ENCODE peak calls at places on chromosome 13, in four cellular contexts. Q is epithelial cell of esophagus, F is pulmonary artery endothelial cell, R is astrocyte of the cerebellum. B is an unnamed sample.

GRCh38 chr13:110815471-110816204 is 99.2 kb downstream of the ANKRD10 start:
- DNase-seq in F (no peak), R (no peak), Q (peak), B (peak)

GRCh38 chr13:95509521-95510315 is 42.8 kb upstream of the CLDN10 start:
- DNase-seq in F (no peak), R (no peak), Q (peak), B (no peak)

GRCh38 chr13:50955807-50956206 is 46.2 kb downstream of the RNASEH2B start:
- DNase-seq in Q (no peak), F (no peak), R (no peak), B (no peak)

GRCh38 chr13:51894239-51894638 is 32.5 kb downstream of the CCDC70 start:
- DNase-seq in R (no peak), F (no peak), Q (no peak), B (no peak)

GRCh38 chr13:45456196-45456972 is 8.4 kb upstream of the COG3 start:
- DNase-seq in R (no peak), Q (peak), F (no peak), B (no peak)

GRCh38 chr13:111650626-111651025 is 330.2 kb downstream of the TEX29 start:
- DNase-seq in Q (no peak), R (no peak), F (no peak), B (no peak)

GRCh38 chr13:50209646-50210045 is 194.4 kb downstream of the KCNRG start:
- DNase-seq in R (no peak), Q (no peak), F (no peak), B (no peak)

GRCh38 chr13:37138169-37138568 is 32.7 kb upstream of the CSNK1A1L start:
- DNase-seq in F (no peak), R (no peak), Q (peak), B (no peak)

GRCh38 chr13:41960700-41961697 is at the start of gene VWA8:
- DNase-seq in R (peak), Q (peak), F (no peak), B (peak)

GRCh38 chr13:75788494-75788991 is 152.4 kb downstream of the LMO7 start:
- DNase-seq in Q (no peak), F (peak), R (peak), B (no peak)

GRCh38 chr13:45511310-45512147 is 46.8 kb downstream of the COG3 start:
- DNase-seq in R (peak), F (peak), Q (peak), B (no peak)

GRCh38 chr13:20856650-20857049 is 45.9 kb downstream of the XPO4 start:
- DNase-seq in R (no peak), F (no peak), Q (no peak), B (no peak)

GRCh38 chr13:77874406-77874805 is 44.2 kb downstream of the EDNRB start:
- DNase-seq in R (peak), F (peak), Q (no peak), B (no peak)

GRCh38 chr13:110273254-110273653 is 33.7 kb downstream of the COL4A1 start:
- DNase-seq in F (no peak), R (no peak), Q (no peak), B (no peak)

GRCh38 chr13:82356667-82357066 is 1525.6 kb downstream of the SLITRK1 start:
- DNase-seq in Q (no peak), R (no peak), F (no peak), B (no peak)

GRCh38 chr13:44879452-44880058 is 109.7 kb downstream of the NUFIP1 start:
- DNase-seq in F (peak), Q (peak), R (no peak), B (no peak)

GRCh38 chr13:90427322-90428272 is 919.9 kb upstream of the MIR17HG start:
- DNase-seq in R (no peak), F (no peak), Q (no peak), B (no peak)

GRCh38 chr13:44309771-44310767 is 63.6 kb upstream of the SERP2 start:
- DNase-seq in F (no peak), Q (peak), R (no peak), B (no peak)

GRCh38 chr13:30132623-30133553 is 174.5 kb downstream of the KATNAL1 start:
- DNase-seq in R (peak), F (peak), Q (peak), B (peak)

GRCh38 chr13:107365466-107366215 is 797.7 kb upstream of the ARGLU1 start:
- DNase-seq in F (no peak), R (no peak), Q (peak), B (no peak)

GRCh38 chr13:98563071-98563470 is 13.8 kb downstream of the STK24 start:
- DNase-seq in F (no peak), Q (no peak), R (no peak), B (no peak)

GRCh38 chr13:49869514-49869913 is 66.6 kb downstream of the SPRYD7 start:
- DNase-seq in Q (no peak), F (no peak), R (no peak), B (no peak)

GRCh38 chr13:106242554-106242953 is 292.9 kb downstream of the EFNB2 start:
- DNase-seq in R (no peak), Q (no peak), F (no peak), B (no peak)

GRCh38 chr13:77919351-77920294 is 992 bp upstream of the EDNRB start:
- DNase-seq in R (no peak), Q (peak), F (no peak), B (peak)

GRCh38 chr13:112887557-112887991 is 81.4 kb upstream of the MCF2L start:
- DNase-seq in F (no peak), R (no peak), Q (no peak), B (no peak)

GRCh38 chr13:109630281-109630680 is 156.1 kb downstream of the IRS2 start:
- DNase-seq in R (no peak), F (no peak), Q (peak), B (no peak)

GRCh38 chr13:113520571-113520970 is 30.1 kb upstream of the DCUN1D2 start:
- DNase-seq in Q (no peak), R (no peak), F (no peak), B (no peak)

GRCh38 chr13:23372264-23372905 is 61.1 kb downstream of the SACS start:
- DNase-seq in Q (no peak), F (no peak), R (no peak), B (no peak)

GRCh38 chr13:40390290-40391008 is 276.0 kb downstream of the FOXO1 start:
- DNase-seq in R (no peak), Q (no peak), F (no peak), B (no peak)

GRCh38 chr13:48804836-48805601 is 151.3 kb downstream of the CYSLTR2 start:
- DNase-seq in Q (no peak), F (no peak), R (peak), B (no peak)

GRCh38 chr13:43229506-43229905 is 206.1 kb downstream of the DNAJC15 start:
- DNase-seq in R (no peak), F (no peak), Q (peak), B (no peak)

GRCh38 chr13:80598189-80598588 is 257.3 kb upstream of the SPRY2 start:
- DNase-seq in Q (no peak), R (no peak), F (no peak), B (no peak)

GRCh38 chr13:46751811-46752635 is 44.9 kb downstream of the ESD start:
- DNase-seq in Q (no peak), R (peak), F (no peak), B (no peak)